ENCODE peak calls at places on chromosomes 6 and 20, in ten cellular contexts. D is GM10248, S is mesothelial cell of epicardium, P is Daoy, A is ELF-1, L is T-helper 22 cell, V is left cardiac atrium, Y is T-helper 2 cell, U is kidney glomerular epithelial cell, W is SK-MEL-5. E is an unnamed sample.

GRCh38 chr6:146709036-146709622 is 110.4 kb downstream of the ADGB start:
- DNase-seq in U (no peak), A (no peak), V (no peak), Y (no peak), P (no peak), D (no peak), L (no peak), W (no peak), S (no peak), E (no peak)

GRCh38 chr20:43751167-43752050 is 24.6 kb upstream of the GTSF1L start:
- DNase-seq in V (no peak), A (no peak), W (no peak), Y (no peak), S (no peak), D (peak; percentile 85), L (no peak), P (peak; percentile 79), U (peak; percentile 16), E (no peak)

GRCh38 chr6:83198486-83199172 is 5.5 kb downstream of the RWDD2A start:
- DNase-seq in V (no peak), D (no peak), P (peak; percentile 48), Y (no peak), A (no peak), U (no peak), W (no peak), L (no peak), S (no peak), E (no peak)

GRCh38 chr20:21102691-21103311 is 3.4 kb downstream of the LINC00237 start:
- DNase-seq in D (peak; percentile 55), L (peak; percentile 18), U (no peak), A (peak; percentile 72), P (peak; percentile 45), Y (peak; percentile 14), W (no peak), V (peak; percentile 45), S (no peak), E (no peak)

GRCh38 chr6:81984599-81984998 is 232.1 kb upstream of the TENT5A start:
- DNase-seq in L (no peak), D (no peak), U (no peak), A (no peak), P (no peak), W (no peak), V (no peak), S (no peak), Y (no peak), E (no peak)

GRCh38 chr6:25757936-25758642 is 3.5 kb downstream of the SLC17A4 start:
- DNase-seq in Y (no peak), L (no peak), P (no peak), U (no peak), A (no peak), S (no peak), V (no peak), W (no peak), D (no peak), E (no peak)

GRCh38 chr6:133184798-133185380 is 56.3 kb upstream of the EYA4 start:
- DNase-seq in L (no peak), Y (no peak), A (no peak), V (no peak), W (peak; percentile 43), P (peak; percentile 28), S (no peak), D (no peak), U (peak; percentile 51), E (no peak)

GRCh38 chr20:35730583-35731468 is 11.2 kb downstream of the RBM39 start:
- DNase-seq in D (no peak), L (no peak), S (no peak), V (no peak), P (no peak), A (no peak), Y (no peak), W (no peak), U (no peak), E (no peak)

GRCh38 chr20:40687384-40688128 is 1.5 kb downstream of the MAFB start:
- DNase-seq in P (peak; percentile 22), A (peak; percentile 71), V (peak; percentile 71), W (no peak), L (no peak), Y (no peak), S (no peak), D (no peak), U (no peak), E (no peak)

GRCh38 chr20:23393999-23394775 is 27.1 kb downstream of the NAPB start:
- DNase-seq in Y (no peak), D (no peak), P (no peak), U (no peak), S (no peak), W (no peak), L (no peak), V (no peak), A (no peak), E (no peak)

GRCh38 chr6:14440891-14441358 is 323.4 kb downstream of the CD83 start:
- DNase-seq in V (no peak), W (no peak), S (no peak), U (no peak), A (no peak), L (no peak), Y (no peak), P (no peak), D (no peak), E (no peak)

GRCh38 chr6:155782739-155783459 is 327.3 kb upstream of the NOX3 start:
- DNase-seq in P (no peak), Y (no peak), W (no peak), L (no peak), A (no peak), V (no peak), U (no peak), D (no peak), S (no peak), E (no peak)

GRCh38 chr6:101747711-101748110 is 354.2 kb downstream of the GRIK2 start:
- DNase-seq in W (no peak), P (no peak), D (no peak), Y (no peak), U (no peak), V (no peak), S (no peak), L (no peak), A (no peak), E (no peak)

GRCh38 chr20:48897298-48898044 is 24.0 kb upstream of the ARFGEF2 start:
- DNase-seq in U (peak; percentile 89), W (peak; percentile 40), Y (no peak), A (no peak), S (no peak), L (no peak), P (peak; percentile 79), D (no peak), V (no peak), E (peak; percentile 36)

GRCh38 chr20:25321262-25321831 is 69.3 kb downstream of the ABHD12 start:
- DNase-seq in W (no peak), L (no peak), Y (no peak), D (no peak), V (no peak), U (no peak), P (no peak), A (peak; percentile 81), S (no peak), E (no peak)

GRCh38 chr6:88984152-88984551 is 20.7 kb upstream of the RNGTT start:
- DNase-seq in L (no peak), W (no peak), A (no peak), U (no peak), S (no peak), P (no peak), V (no peak), D (no peak), Y (no peak), E (no peak)

GRCh38 chr6:113169484-113169883 is 687.7 kb upstream of the MARCKS start:
- DNase-seq in V (no peak), W (no peak), Y (no peak), S (no peak), P (peak; percentile 10), L (no peak), D (no peak), U (no peak), A (no peak), E (no peak)

GRCh38 chr6:44105993-44106740 is 21.1 kb downstream of the MRPL14 start:
- DNase-seq in Y (no peak), U (no peak), D (no peak), W (no peak), P (no peak), S (no peak), L (no peak), V (no peak), A (no peak), E (no peak)

GRCh38 chr6:112881828-112882227 is 534.7 kb downstream of the RFPL4B start:
- DNase-seq in D (no peak), Y (no peak), A (no peak), L (no peak), U (no peak), W (no peak), V (no peak), S (no peak), P (no peak), E (no peak)

GRCh38 chr6:169233181-169233580 is 20.5 kb downstream of the THBS2 start:
- DNase-seq in L (no peak), A (no peak), D (no peak), S (no peak), V (no peak), W (no peak), U (no peak), Y (no peak), P (no peak), E (no peak)

GRCh38 chr6:12844284-12845223 is 128.0 kb downstream of the PHACTR1 start:
- DNase-seq in D (peak; percentile 32), L (no peak), P (peak; percentile 23), A (peak; percentile 3), U (peak; percentile 11), S (no peak), W (peak; percentile 68), V (no peak), Y (no peak), E (no peak)

GRCh38 chr6:37083243-37084138 is 78.0 kb downstream of the FGD2 start:
- DNase-seq in D (no peak), P (no peak), V (peak; percentile 83), A (no peak), Y (no peak), W (no peak), L (no peak), U (peak; percentile 48), S (no peak), E (no peak)

GRCh38 chr6:2129076-2129695 is 116.2 kb downstream of the GMDS start:
- DNase-seq in L (no peak), D (peak; percentile 34), S (no peak), U (no peak), P (no peak), V (no peak), W (no peak), A (no peak), Y (no peak), E (no peak)

GRCh38 chr6:34610819-34611477 is 54.8 kb upstream of the SPDEF start:
- DNase-seq in P (peak; percentile 78), A (no peak), W (no peak), L (no peak), U (no peak), Y (no peak), D (no peak), V (no peak), S (no peak), E (peak; percentile 30)

GRCh38 chr6:17281497-17282481 is 628 bp downstream of the RBM24 start:
- DNase-seq in W (no peak), L (no peak), A (peak; percentile 45), S (no peak), Y (no peak), V (peak; percentile 29), D (no peak), P (peak; percentile 60), U (no peak), E (no peak)

GRCh38 chr6:56335733-56336132 is 88.4 kb upstream of the COL21A1 start:
- DNase-seq in W (peak; percentile 8), D (no peak), A (no peak), P (peak; percentile 42), U (peak; percentile 42), S (no peak), Y (no peak), V (no peak), L (no peak), E (peak; percentile 68)

GRCh38 chr20:13148402-13148801 is 72.7 kb upstream of the ISM1 start:
- DNase-seq in P (no peak), S (no peak), D (no peak), U (no peak), Y (no peak), W (no peak), A (no peak), L (no peak), V (no peak), E (no peak)

GRCh38 chr6:72554761-72555221 is 67.1 kb upstream of the KCNQ5 start:
- DNase-seq in S (no peak), L (no peak), V (no peak), Y (no peak), D (no peak), A (no peak), W (no peak), P (peak; percentile 61), U (no peak), E (no peak)